ENCODE peak calls at places on chromosomes 6 and 20, in seven cellular contexts. M, N, A, S, H, I and K are unnamed samples.

GRCh38 chr6:22614541-22614940 is 45.2 kb downstream of the HDGFL1 start:
- DNase-seq in M (no peak), I (no peak), A (no peak), N (no peak), H (no peak), S (no peak), K (peak; percentile 7)

GRCh38 chr6:106085984-106086832 is at the start of gene PRDM1:
- DNase-seq in N (peak; percentile 62), A (peak; percentile 66), I (peak; percentile 71), M (peak; percentile 64), S (peak; percentile 92), H (peak; percentile 55), K (peak; percentile 77)

GRCh38 chr6:89928604-89929003 is 34.3 kb downstream of the GJA10 start:
- DNase-seq in S (no peak), A (no peak), I (no peak), H (no peak), M (no peak), N (peak; percentile 64), K (peak; percentile 85)

GRCh38 chr20:58447733-58448391 is 58.8 kb downstream of the VAPB start:
- DNase-seq in M (no peak), S (peak; percentile 56), H (no peak), I (no peak), N (peak; percentile 61), A (no peak), K (peak; percentile 39)

GRCh38 chr6:169342655-169343054 is 89.0 kb upstream of the THBS2 start:
- DNase-seq in A (no peak), S (no peak), M (no peak), N (no peak), H (no peak), I (no peak), K (no peak)

GRCh38 chr6:166307082-166307980 is 861 bp downstream of the PRR18 start:
- DNase-seq in A (no peak), N (no peak), S (no peak), M (no peak), H (no peak), I (no peak), K (peak; percentile 2)

GRCh38 chr6:97757575-97757974 is 474.6 kb upstream of the MMS22L start:
- DNase-seq in I (no peak), M (no peak), H (no peak), N (no peak), S (no peak), A (no peak), K (no peak)

GRCh38 chr6:76264466-76264865 is 192.0 kb upstream of the IMPG1 start:
- DNase-seq in A (no peak), M (no peak), S (no peak), I (no peak), N (no peak), H (no peak), K (no peak)

GRCh38 chr6:132286298-132287019 is 114.8 kb downstream of the MOXD1 start:
- DNase-seq in I (no peak), N (no peak), M (no peak), A (no peak), S (no peak), H (no peak), K (no peak)

GRCh38 chr6:117266267-117266797 is 974 bp downstream of the VGLL2 start:
- DNase-seq in I (no peak), S (no peak), H (no peak), A (no peak), N (no peak), M (no peak), K (no peak)

GRCh38 chr20:37395921-37396519 is 50.1 kb downstream of the SRC start:
- DNase-seq in H (no peak), A (no peak), N (no peak), M (no peak), S (no peak), I (peak; percentile 62), K (peak; percentile 63)

GRCh38 chr6:163828038-163828790 is 413.7 kb downstream of the QKI start:
- DNase-seq in I (peak; percentile 31), S (no peak), M (peak; percentile 25), H (no peak), N (no peak), A (no peak), K (no peak)

GRCh38 chr6:10320291-10320690 is 94.6 kb downstream of the TFAP2A start:
- DNase-seq in A (no peak), H (no peak), I (no peak), M (no peak), N (no peak), S (no peak), K (no peak)

GRCh38 chr6:49978332-49979226 is 9.2 kb upstream of the DEFB113 start:
- DNase-seq in A (no peak), M (no peak), H (no peak), I (no peak), S (no peak), N (no peak), K (no peak)

GRCh38 chr20:20513720-20514119 is 145.8 kb downstream of the INSM1 start:
- DNase-seq in S (no peak), N (no peak), M (no peak), A (no peak), H (peak; percentile 51), I (no peak), K (no peak)

GRCh38 chr6:113076116-113076515 is 729.0 kb downstream of the RFPL4B start:
- DNase-seq in S (no peak), I (no peak), H (no peak), M (no peak), N (no peak), A (no peak), K (no peak)

GRCh38 chr6:21491955-21492354 is 101.6 kb upstream of the SOX4 start:
- DNase-seq in N (no peak), H (no peak), A (no peak), M (no peak), I (no peak), S (no peak), K (no peak)

GRCh38 chr6:43125119-43125518 is 46.0 kb upstream of the SRF start:
- DNase-seq in S (no peak), N (peak; percentile 94), A (peak; percentile 59), M (no peak), H (no peak), I (no peak), K (peak; percentile 49)

GRCh38 chr6:402901-403658 is 11.5 kb downstream of the IRF4 start:
- DNase-seq in A (no peak), S (no peak), M (no peak), I (no peak), N (no peak), H (no peak), K (no peak)

GRCh38 chr6:166766769-166767168 is 139.7 kb upstream of the RPS6KA2 start:
- DNase-seq in A (no peak), N (no peak), H (no peak), M (no peak), S (no peak), I (no peak), K (no peak)

GRCh38 chr20:16622501-16622900 is 49.3 kb upstream of the KIF16B start:
- DNase-seq in S (no peak), I (no peak), M (no peak), N (no peak), H (no peak), A (no peak), K (no peak)

GRCh38 chr20:59825563-59825920 is 107.9 kb downstream of the SYCP2 start:
- DNase-seq in I (no peak), M (peak; percentile 12), H (no peak), N (no peak), A (no peak), S (no peak), K (no peak)

GRCh38 chr6:167098825-167099225 is 24.1 kb upstream of the CCR6 start:
- DNase-seq in M (peak; percentile 3), N (no peak), S (peak; percentile 16), A (no peak), I (no peak), H (no peak), K (no peak)

GRCh38 chr6:131861356-131861755 is 53.5 kb downstream of the ENPP1 start:
- DNase-seq in S (no peak), I (no peak), H (no peak), A (no peak), M (no peak), N (peak; percentile 42), K (peak; percentile 83)

GRCh38 chr6:157101166-157101565 is 222.2 kb downstream of the TMEM242 start:
- DNase-seq in N (no peak), M (no peak), S (no peak), H (no peak), I (no peak), A (no peak), K (no peak)

DNA sequence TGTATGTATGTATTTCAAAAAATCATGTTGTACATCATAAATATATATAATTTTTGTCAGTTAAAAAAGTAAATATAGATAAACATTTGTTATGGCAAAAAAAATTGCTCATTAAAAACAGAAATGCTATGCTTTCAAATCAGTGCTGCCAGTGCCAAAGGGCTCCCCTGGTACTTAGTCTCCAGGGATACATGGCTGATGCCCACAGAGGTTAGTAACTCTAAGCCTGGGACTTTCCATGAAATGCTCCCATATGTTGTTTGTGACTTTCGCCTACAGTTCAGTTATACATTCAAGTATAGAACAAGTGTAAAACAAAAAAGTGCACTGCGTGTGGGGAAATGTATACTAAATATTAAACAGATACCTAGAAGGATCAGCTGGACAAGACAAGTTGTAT is 104.0 kb downstream of the TENT5A start:
- DNase-seq in H (no peak), M (no peak), S (no peak), N (no peak), A (no peak), I (no peak), K (no peak)
- H3K4me3 ChIP-seq in H (no peak overlapping the region), M (no peak overlapping the region), S (no peak overlapping the region), N (no peak overlapping the region), A (no peak overlapping the region), I (no peak overlapping the region), K (no peak overlapping the region)

GRCh38 chr6:152244998-152245630 is 392.0 kb downstream of the SYNE1 start:
- DNase-seq in N (no peak), S (no peak), H (no peak), A (no peak), M (no peak), I (no peak), K (no peak)

GRCh38 chr6:152248987-152249386 is 388.2 kb downstream of the SYNE1 start:
- DNase-seq in A (no peak), I (no peak), S (no peak), M (no peak), N (no peak), H (no peak), K (no peak)

GRCh38 chr6:152250127-152250526 is 387.0 kb downstream of the SYNE1 start:
- DNase-seq in I (no peak), H (no peak), N (no peak), A (no peak), M (no peak), S (no peak), K (no peak)

GRCh38 chr6:152240983-152241766 is 396.0 kb downstream of the SYNE1 start:
- DNase-seq in S (no peak), H (no peak), N (no peak), M (no peak), I (no peak), A (peak; percentile 39), K (no peak)

GRCh38 chr6:152246554-152247337 is 390.4 kb downstream of the SYNE1 start:
- DNase-seq in S (no peak), M (no peak), N (no peak), A (no peak), I (no peak), H (no peak), K (peak; percentile 32)
- H3K4me3 ChIP-seq in S (no peak overlapping the region), M (no peak overlapping the region), N (no peak overlapping the region), A (no peak overlapping the region), I (peak overlapping the region; percentile 29), H (no peak overlapping the region), K (no peak overlapping the region)

GRCh38 chr6:6686176-6686575 is 97.7 kb downstream of the LY86 start:
- DNase-seq in N (no peak), S (no peak), A (no peak), I (no peak), H (no peak), M (no peak), K (no peak)
- H3K4me3 ChIP-seq in N (no peak overlapping the region), S (no peak overlapping the region), A (no peak overlapping the region), I (peak overlapping the region; percentile 58), H (no peak overlapping the region), M (no peak overlapping the region), K (no peak overlapping the region)

GRCh38 chr20:47358052-47358671 is 1.7 kb upstream of the ZMYND8 start:
- DNase-seq in N (peak; percentile 13), A (no peak), S (no peak), M (no peak), H (no peak), I (no peak), K (no peak)
- H3K4me3 ChIP-seq in N (no peak overlapping the region), A (no peak overlapping the region), S (no peak overlapping the region), M (no peak overlapping the region), H (peak overlapping the region; percentile 1), I (peak overlapping the region; percentile 35), K (peak overlapping the region; percentile 28)